ENCODE peak calls at places on chromosomes 5 and 9, in four cellular contexts. I is astrocyte of the spinal cord; T is stimulated activated CD8-positive, alpha-beta memory T cell treated with anti-CD3 and anti-CD28 coated beads, Interleukin-7, amount 100 ng/mL, for 24 hours; M is nephron progenitor cell. G is an unnamed sample.

GRCh38 chr5:59356813-59357381 is 536.6 kb downstream of the PDE4D start:
- DNase-seq in M (peak), T (no peak), I (no peak), G (no peak)

GRCh38 chr5:146461319-146461718 is 14.2 kb downstream of the TCERG1 start:
- DNase-seq in I (peak), T (no peak), M (no peak), G (no peak)

GRCh38 chr5:147857302-147858129 is 21.0 kb upstream of the SCGB3A2 start:
- DNase-seq in I (peak), M (peak), T (peak), G (peak)

GRCh38 chr9:69430206-69430605 is 105.2 kb downstream of the ENTREP1 start:
- DNase-seq in I (no peak), M (no peak), T (no peak), G (no peak)

GRCh38 chr9:84708400-84708799 is 38.9 kb downstream of the NTRK2 start:
- DNase-seq in I (no peak), M (no peak), T (no peak), G (no peak)

GRCh38 chr9:120925535-120926396 is 830 bp downstream of the TRAF1 start:
- DNase-seq in I (peak), T (peak), M (no peak), G (no peak)

GRCh38 chr9:7894231-7894630 is 94.7 kb upstream of the DMAC1 start:
- DNase-seq in I (no peak), T (no peak), M (no peak), G (no peak)

GRCh38 chr5:79236364-79236969 is 536 bp downstream of the JMY start:
- DNase-seq in M (peak), T (peak), I (peak), G (no peak)

GRCh38 chr5:52069997-52070396 is 686.7 kb downstream of the ISL1 start:
- DNase-seq in M (no peak), I (no peak), T (no peak), G (no peak)

GRCh38 chr9:92650839-92651621 is 18.9 kb downstream of the IPPK start:
- DNase-seq in T (no peak), M (no peak), I (peak), G (no peak)

GRCh38 chr9:127482662-127483061 is 31.4 kb downstream of the LRSAM1 start:
- DNase-seq in I (no peak), T (no peak), M (no peak), G (no peak)

GRCh38 chr5:124871299-124871698 is 124.9 kb upstream of the ZNF608 start:
- DNase-seq in T (no peak), M (no peak), I (peak), G (no peak)

GRCh38 chr5:16548812-16549211 is 68.0 kb downstream of the RETREG1 start:
- DNase-seq in M (no peak), T (no peak), I (no peak), G (no peak)

GRCh38 chr9:133884907-133885744 is 107.0 kb downstream of the VAV2 start:
- DNase-seq in M (no peak), I (no peak), T (no peak), G (no peak)